ENCODE peak calls at places on chromosomes 1 and 21, in eight cellular contexts. E is prostate gland, O is iPS DF 6.9, M is cardiac muscle cell, A is right atrium auricular region, B is colonic mucosa, W is pancreas, Q is mesendoderm. J is an unnamed sample. For H3K4me1, the result is how much of the 10 kb centered on the place peaks cover.

GRCh38 chr1:214244252-214244651 is 36.7 kb upstream of the SMYD2 start:
- DNase-seq in W (no peak), E (no peak), A (no peak), O (no peak), B (no peak), M (no peak), Q (no peak), J (no peak)

GRCh38 chr1:172754609-172755008 is 95.7 kb downstream of the FASLG start:
- DNase-seq in E (no peak), M (no peak), Q (no peak), A (no peak), B (no peak), O (no peak), W (no peak), J (no peak)

GRCh38 chr1:8133657-8134430 is 107.7 kb upstream of the ERRFI1 start:
- DNase-seq in B (peak), Q (no peak), M (peak), E (peak), O (no peak), A (peak), W (peak), J (no peak)

GRCh38 chr1:178540204-178540603 is 27.3 kb downstream of the TEX35 start:
- DNase-seq in W (no peak), M (no peak), A (no peak), B (no peak), Q (no peak), E (no peak), O (no peak), J (no peak)

GRCh38 chr1:42690477-42691156 is 8.4 kb downstream of the YBX1 start:
- DNase-seq in Q (no peak), B (no peak), A (no peak), E (no peak), O (no peak), W (no peak), M (no peak), J (no peak)

GRCh38 chr1:22488319-22488718 is 36.7 kb downstream of the ZBTB40 start:
- DNase-seq in E (no peak), M (peak), Q (peak), B (no peak), A (no peak), O (no peak), W (no peak), J (no peak)

GRCh38 chr21:45506836-45507522 is 35.3 kb downstream of the SLC19A1 start:
- DNase-seq in Q (no peak), W (no peak), M (no peak), A (no peak), O (no peak), E (no peak), B (no peak), J (no peak)

GRCh38 chr1:151790940-151791651 is 796 bp upstream of the TDRKH start:
- DNase-seq in W (no peak), E (no peak), B (peak), M (peak), O (no peak), A (no peak), Q (peak), J (no peak)

GRCh38 chr1:180854001-180854400 is 58.7 kb upstream of the KIAA1614 start:
- DNase-seq in Q (peak), B (no peak), W (no peak), E (no peak), M (no peak), O (no peak), A (no peak), J (no peak)

GRCh38 chr1:178407215-178407614 is 89.5 kb downstream of the CLEC20A start:
- DNase-seq in W (no peak), Q (no peak), M (no peak), O (no peak), E (no peak), A (no peak), B (no peak), J (no peak)

GRCh38 chr1:79760521-79760920 is 754.0 kb upstream of the ADGRL4 start:
- DNase-seq in O (no peak), A (no peak), M (no peak), E (no peak), Q (no peak), W (no peak), B (no peak), J (no peak)

GRCh38 chr1:182587087-182587486 is 2.0 kb downstream of the RNASEL start:
- DNase-seq in B (no peak), O (no peak), M (no peak), E (no peak), Q (no peak), A (no peak), W (no peak), J (no peak)

GRCh38 chr1:108000620-108001105 is 35.7 kb upstream of the VAV3 start:
- DNase-seq in B (no peak), A (no peak), E (peak), Q (no peak), O (no peak), M (no peak), W (peak), J (no peak)

GRCh38 chr1:181086926-181087325 is 1.6 kb upstream of the IER5 start:
- DNase-seq in A (no peak), M (no peak), Q (no peak), O (no peak), E (no peak), B (no peak), W (no peak), J (no peak)

GRCh38 chr21:36388835-36389234 is 3.6 kb downstream of the CHAF1B start:
- DNase-seq in B (no peak), O (peak), Q (peak), W (no peak), E (no peak), M (no peak), A (no peak), J (no peak)

GRCh38 chr1:58902830-58903229 is 119.0 kb upstream of the JUN start:
- DNase-seq in Q (no peak), B (no peak), M (no peak), O (no peak), W (no peak), E (no peak), A (peak), J (no peak)
- H3K4me1 ChIP-seq in Q (under half), B (under half), M (under half), O (under half), W (under half), E (under half), A (under half), J (under half)

DNA sequence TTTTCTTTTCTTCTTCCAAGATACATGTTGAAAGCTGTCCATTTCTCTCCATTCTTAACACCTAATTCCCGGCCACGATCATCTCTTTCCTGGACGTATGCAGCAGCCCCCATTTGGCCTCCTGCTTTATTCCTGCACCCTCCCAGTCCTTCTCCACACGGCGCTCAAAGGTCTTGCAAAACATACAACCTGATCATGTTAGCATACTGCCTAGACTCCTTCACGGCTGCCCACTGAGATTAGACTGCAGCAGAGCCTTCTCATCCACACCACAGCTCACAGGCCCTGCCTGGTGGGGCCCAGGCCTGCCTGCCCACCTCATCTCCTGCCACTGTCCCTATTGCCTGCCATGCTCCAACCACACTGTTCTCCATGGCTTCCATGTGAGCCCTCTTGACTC is 2.8 kb downstream of the GOLT1A start:
- DNase-seq in W (no peak), O (no peak), M (no peak), B (no peak), A (no peak), Q (no peak), E (no peak), J (no peak)
- H3K4me1 ChIP-seq in W (under half), O (under half), M (under half), B (under half), A (under half), Q (under half), E (under half), J (under half)

GRCh38 chr1:230519246-230519645 is 93.1 kb upstream of the PGBD5 start:
- DNase-seq in E (no peak), A (no peak), Q (no peak), W (no peak), M (no peak), B (no peak), O (no peak), J (no peak)
- H3K4me1 ChIP-seq in E (under half), A (under half), Q (under half), W (under half), M (under half), B (under half), O (under half), J (under half)

DNA sequence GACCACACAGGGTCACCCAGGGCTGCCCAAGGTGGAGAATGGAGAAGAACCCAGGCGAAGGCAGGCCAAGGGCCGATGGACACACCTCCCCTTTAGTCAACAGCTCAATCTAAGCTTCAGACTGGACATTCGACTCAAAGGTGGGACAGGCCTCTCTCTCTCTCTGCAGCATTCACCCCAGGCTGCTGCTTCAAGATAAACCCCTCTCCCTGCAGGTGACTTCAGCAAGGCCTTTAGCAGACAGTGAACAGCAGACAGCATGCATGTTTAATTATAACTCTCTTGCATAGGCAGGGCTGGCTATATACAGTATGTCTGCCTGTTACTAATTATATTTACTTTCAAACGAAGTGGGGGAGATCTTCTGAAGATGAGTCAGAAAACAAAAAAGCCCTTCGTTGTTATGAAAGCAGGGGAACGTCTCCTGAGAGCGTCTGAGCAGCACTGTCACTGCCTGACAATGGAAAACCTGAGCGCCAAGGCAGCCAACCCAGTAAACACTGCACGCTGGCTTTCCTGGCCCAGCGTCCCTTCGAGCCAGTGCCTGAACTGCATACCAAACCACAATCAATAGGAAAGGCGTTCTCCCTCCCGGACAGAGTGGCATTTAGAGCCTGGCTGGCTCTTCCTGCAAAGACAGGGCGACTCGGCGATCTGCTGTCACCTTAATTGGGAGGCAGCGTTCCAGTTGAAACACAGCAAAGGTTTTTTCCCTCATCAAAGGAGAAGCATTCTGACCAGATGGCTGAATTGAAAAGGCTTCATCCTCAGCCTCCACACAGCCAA is 54.1 kb downstream of the TOMM20 start:
- DNase-seq in M (peak), W (peak), A (no peak), Q (peak), O (no peak), B (peak), E (peak), J (no peak)
- H3K4me1 ChIP-seq in M (under half), W (half or more), A (half or more), Q (under half), O (under half), B (under half), E (under half), J (under half)

J was measured in neuronal stem cell.